ENCODE peak calls at places on chromosome 5, in ten cellular contexts. G, N, S, F, J, E, M, A, D and L are unnamed samples.

GRCh38 chr5:154274828-154275185 is 84.3 kb downstream of the GALNT10 start:
- DNase-seq in G (no peak), N (no peak), S (no peak), F (no peak), J (no peak), E (no peak), M (no peak), A (no peak), D (no peak), L (no peak)

GRCh38 chr5:91162534-91163381 is 220.4 kb downstream of the ARRDC3 start:
- DNase-seq in G (peak; percentile 64), N (peak; percentile 33), S (peak; percentile 62), F (no peak), J (peak; percentile 48), E (peak; percentile 47), M (peak; percentile 98), A (no peak), D (peak; percentile 60), L (peak; percentile 79)

GRCh38 chr5:154236459-154237375 is 46.2 kb downstream of the GALNT10 start:
- DNase-seq in G (no peak), N (no peak), S (no peak), F (peak; percentile 55), J (no peak), E (no peak), M (no peak), A (no peak), D (no peak), L (no peak)

GRCh38 chr5:105677291-105677690 is 1993.4 kb downstream of the EFNA5 start:
- DNase-seq in G (no peak), N (no peak), S (no peak), F (no peak), J (no peak), E (no peak), M (peak; percentile 69), A (no peak), D (no peak), L (no peak)

GRCh38 chr5:105503950-105504349 is 1941.4 kb upstream of the NUDT12 start:
- DNase-seq in G (no peak), N (no peak), S (no peak), F (no peak), J (no peak), E (no peak), M (no peak), A (no peak), D (no peak), L (no peak)

GRCh38 chr5:74471875-74472274 is 168.7 kb downstream of the ENC1 start:
- DNase-seq in G (no peak), N (no peak), S (no peak), F (no peak), J (no peak), E (no peak), M (no peak), A (no peak), D (no peak), L (no peak)

GRCh38 chr5:168114444-168115017 is 176.9 kb upstream of the WWC1 start:
- DNase-seq in G (no peak), N (no peak), S (peak; percentile 70), F (no peak), J (peak; percentile 44), E (no peak), M (peak; percentile 12), A (peak; percentile 78), D (peak; percentile 60), L (peak; percentile 35)

GRCh38 chr5:64690417-64691151 is at the start of gene SHISAL2B:
- DNase-seq in G (no peak), N (no peak), S (peak; percentile 22), F (no peak), J (no peak), E (no peak), M (peak; percentile 10), A (no peak), D (peak; percentile 25), L (no peak)

DNA sequence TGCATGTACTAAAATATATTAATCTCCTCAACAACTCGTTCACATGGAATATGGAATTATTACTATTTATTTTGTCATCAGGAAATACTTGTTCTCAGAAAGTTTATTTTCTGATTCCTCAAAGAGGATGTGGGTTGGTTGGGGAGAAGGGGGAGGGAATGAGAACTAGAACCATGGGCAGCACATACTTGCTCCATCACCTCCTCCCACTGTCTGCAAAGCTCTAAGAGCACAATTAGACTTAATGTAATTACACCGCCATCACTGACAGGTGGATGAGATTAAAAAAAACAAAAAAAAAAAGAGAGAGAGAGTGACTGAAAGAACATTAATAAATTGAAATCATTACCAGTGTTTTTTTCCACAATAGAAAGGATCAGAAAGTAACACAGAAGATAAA is 98.2 kb downstream of the OXCT1 start:
- DNase-seq in G (no peak), N (no peak), S (no peak), F (no peak), J (no peak), E (no peak), M (no peak), A (no peak), D (no peak), L (no peak)
- TF ChIP-seq POLR2A in G (no peak), N (no peak), S (no peak), F (no peak), J (no peak), E (no peak), M (no peak), A (no peak), D (no peak), L (no peak)

GRCh38 chr5:156584856-156585255 is 257.9 kb downstream of the SGCD start:
- DNase-seq in G (no peak), N (no peak), S (no peak), F (no peak), J (no peak), E (no peak), M (no peak), A (no peak), D (no peak), L (no peak)

GRCh38 chr5:156589104-156589858 is 260.8 kb upstream of the PPP1R2B start:
- DNase-seq in G (no peak), N (no peak), S (no peak), F (no peak), J (no peak), E (no peak), M (no peak), A (no peak), D (no peak), L (no peak)

GRCh38 chr5:156587012-156587411 is 260.0 kb downstream of the SGCD start:
- DNase-seq in G (no peak), N (no peak), S (no peak), F (no peak), J (no peak), E (no peak), M (no peak), A (no peak), D (no peak), L (no peak)

GRCh38 chr5:156582193-156582598 is 255.2 kb downstream of the SGCD start:
- DNase-seq in G (no peak), N (no peak), S (no peak), F (no peak), J (no peak), E (no peak), M (no peak), A (no peak), D (no peak), L (no peak)

DNA sequence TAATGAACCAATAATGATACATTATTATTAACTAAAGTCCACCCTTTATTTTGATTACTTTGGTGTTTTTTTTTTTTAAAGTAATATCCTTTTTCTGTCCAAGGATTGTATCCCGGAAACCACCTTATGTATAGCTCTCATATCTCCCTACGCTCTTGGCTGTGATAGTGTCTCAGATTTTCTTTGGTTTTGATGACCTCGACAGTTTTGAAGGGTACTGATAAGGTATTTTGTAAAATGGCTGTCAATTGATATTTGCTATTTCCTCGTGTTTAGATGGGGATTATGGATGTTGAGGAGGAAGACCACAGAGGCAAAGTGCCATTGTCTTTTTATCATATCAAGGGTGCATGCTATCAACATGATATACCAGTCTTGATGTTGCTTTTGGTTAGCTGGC is 259.0 kb downstream of the SGCD start:
- DNase-seq in G (no peak), N (no peak), S (no peak), F (no peak), J (no peak), E (no peak), M (no peak), A (no peak), D (no peak), L (no peak)
- H3K4me1 ChIP-seq in G (peaks cover 3% of the 10 kb centered on the region), N (no peaks in the 10 kb centered on the region), S (no peaks in the 10 kb centered on the region), F (peaks cover 30% of the 10 kb centered on the region), J (no peaks in the 10 kb centered on the region), E (peaks cover 4% of the 10 kb centered on the region), M (no peaks in the 10 kb centered on the region), A (no peaks in the 10 kb centered on the region), D (peaks cover 12% of the 10 kb centered on the region), L (no peaks in the 10 kb centered on the region)

DNA sequence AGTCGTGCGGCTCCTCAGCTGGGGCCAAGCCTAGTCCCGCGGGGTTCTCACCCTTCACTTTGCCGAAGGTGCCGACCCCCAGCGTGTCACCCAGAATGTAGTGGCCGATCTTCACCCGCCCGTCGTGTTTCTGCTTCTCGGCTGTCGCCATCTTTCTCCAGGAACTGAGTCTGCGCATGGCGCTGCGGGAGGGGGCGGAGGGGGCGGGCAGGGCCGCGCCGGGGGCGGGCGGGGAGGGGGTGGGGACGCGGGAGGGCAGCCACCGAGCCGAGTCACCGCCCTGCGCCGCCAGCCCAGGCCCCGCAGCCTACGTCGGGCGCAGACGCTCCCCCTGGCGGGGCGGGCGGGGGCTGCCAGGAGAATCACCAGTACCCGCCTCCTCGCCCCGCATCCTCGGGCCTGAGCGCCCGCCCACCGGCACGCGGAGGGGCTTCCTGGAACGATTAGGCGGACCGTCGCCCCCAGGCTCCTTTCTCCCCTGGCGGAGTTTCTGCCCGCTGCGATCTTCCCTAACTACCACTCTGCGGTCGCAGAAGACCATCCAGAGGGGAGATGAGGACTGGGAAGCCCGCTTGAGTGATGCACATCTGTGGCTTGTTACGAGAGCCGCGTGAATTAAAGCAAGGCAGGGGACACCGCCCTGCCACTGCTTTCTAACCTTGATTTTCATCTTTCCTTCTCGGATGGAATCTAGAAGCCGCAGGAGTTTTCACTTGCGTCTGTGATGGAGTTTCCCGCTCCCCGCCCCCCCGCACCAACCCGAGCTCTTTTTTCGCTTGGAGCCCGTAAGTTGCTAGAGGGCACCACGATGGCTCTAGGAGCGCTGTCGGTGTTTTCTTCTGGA is at the start of gene PRKAA1:
- DNase-seq in G (peak; percentile 90), N (peak; percentile 77), S (peak; percentile 80), F (peak; percentile 94), J (peak; percentile 71), E (peak; percentile 91), M (peak; percentile 86), A (peak; percentile 92), D (peak; percentile 92), L (peak; percentile 90)
- TF ChIP-seq POLR2A in G (no peak), N (peak; percentile 73), S (peak; percentile 81), F (peak; percentile 35), J (peak; percentile 86), E (peak; percentile 61), M (peak; percentile 93), A (peak; percentile 49), D (peak; percentile 8), L (peak; percentile 75)

GRCh38 chr5:151063590-151063989 is 17.2 kb downstream of the TNIP1 start:
- DNase-seq in G (peak; percentile 27), N (no peak), S (no peak), F (no peak), J (no peak), E (peak; percentile 46), M (no peak), A (no peak), D (peak; percentile 44), L (no peak)

GRCh38 chr5:151064916-151065499 is 15.8 kb downstream of the TNIP1 start:
- DNase-seq in G (no peak), N (no peak), S (no peak), F (no peak), J (no peak), E (no peak), M (no peak), A (no peak), D (no peak), L (no peak)

GRCh38 chr5:151067632-151068031 is 13.2 kb downstream of the TNIP1 start:
- DNase-seq in G (no peak), N (no peak), S (no peak), F (no peak), J (no peak), E (no peak), M (no peak), A (no peak), D (no peak), L (no peak)

GRCh38 chr5:151066920-151067319 is 13.9 kb downstream of the TNIP1 start:
- DNase-seq in G (no peak), N (no peak), S (no peak), F (no peak), J (no peak), E (no peak), M (no peak), A (no peak), D (no peak), L (no peak)

DNA sequence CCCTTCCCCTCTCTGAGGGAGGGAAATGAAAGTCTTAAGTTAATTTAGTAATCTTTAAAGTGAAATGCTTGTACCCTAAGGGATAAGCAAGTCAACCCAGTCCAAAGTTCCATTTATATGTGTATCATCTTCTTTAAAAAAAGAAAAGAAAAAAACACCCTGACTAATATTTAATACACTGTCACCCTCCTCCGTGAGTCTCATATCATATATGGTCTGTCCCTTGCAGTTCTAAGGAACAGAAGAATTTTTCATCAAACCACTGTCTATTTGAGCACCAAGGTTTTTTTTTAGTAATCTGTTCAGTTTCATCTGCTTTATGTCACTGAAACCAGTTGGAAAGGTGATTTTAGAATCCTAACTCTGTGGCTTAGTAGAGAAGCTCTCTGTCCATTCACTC is 15.2 kb downstream of the TNIP1 start:
- DNase-seq in G (no peak), N (no peak), S (no peak), F (no peak), J (no peak), E (no peak), M (no peak), A (no peak), D (no peak), L (no peak)
- H3K4me1 ChIP-seq in G (peaks cover 100% of the 10 kb centered on the region), N (peaks cover 64% of the 10 kb centered on the region), S (peaks cover 56% of the 10 kb centered on the region), F (peaks cover 78% of the 10 kb centered on the region), J (peaks cover 42% of the 10 kb centered on the region), E (peaks cover 38% of the 10 kb centered on the region), M (peaks cover 29% of the 10 kb centered on the region), A (peaks cover 37% of the 10 kb centered on the region), D (peaks cover 41% of the 10 kb centered on the region), L (peaks cover 68% of the 10 kb centered on the region)